ENCODE peak calls at places on chromosomes 6 and 20, in seven cellular contexts. W is activated CD4-positive, alpha-beta memory T cell treated with anti-CD3 and anti-CD28 coated beads, Interleukin-2, amount 10 ng/mL, durations not matched to agents 7 days and 5 days; P is ovary; F is aorta; M is ELF-1; D is dermis microvascular lymphatic vessel endothelial cell; H is H54. K is an unnamed sample.

GRCh38 chr6:34305982-34306702 is 57.3 kb upstream of the SMIM29 start:
- DNase-seq in F (no peak), W (no peak), P (peak), M (no peak), H (no peak), D (peak), K (no peak)

GRCh38 chr20:61280217-61280980 is 28.3 kb downstream of the CDH4 start:
- DNase-seq in D (no peak), M (no peak), P (no peak), H (no peak), W (no peak), F (peak), K (no peak)

GRCh38 chr6:164322533-164322932 is 908.0 kb downstream of the QKI start:
- DNase-seq in W (no peak), P (no peak), F (no peak), D (peak), H (no peak), M (no peak), K (no peak)

GRCh38 chr6:2396292-2396691 is 150.9 kb upstream of the GMDS start:
- DNase-seq in M (no peak), D (no peak), H (no peak), F (no peak), W (no peak), P (no peak), K (no peak)

GRCh38 chr6:15283986-15284361 is 38.1 kb downstream of the JARID2 start:
- DNase-seq in P (no peak), F (no peak), H (no peak), D (no peak), W (no peak), M (no peak), K (no peak)

GRCh38 chr6:89581669-89582068 is 56.9 kb downstream of the LYRM2 start:
- DNase-seq in F (no peak), P (no peak), D (no peak), H (no peak), W (no peak), M (no peak), K (no peak)

GRCh38 chr6:170108890-170109587 is 181.8 kb downstream of the DLL1 start:
- DNase-seq in H (no peak), P (no peak), D (no peak), M (peak), W (peak), F (peak), K (no peak)

GRCh38 chr6:118618676-118619377 is 32.6 kb downstream of the CEP85L start:
- DNase-seq in H (no peak), D (peak), W (peak), P (peak), M (peak), F (peak), K (peak)

GRCh38 chr20:4708036-4708435 is 13.7 kb upstream of the PRND start:
- DNase-seq in W (no peak), M (no peak), H (no peak), D (no peak), F (no peak), P (no peak), K (no peak)

GRCh38 chr6:98833101-98834059 is 994 bp upstream of the POU3F2 start:
- DNase-seq in F (peak), M (peak), W (no peak), P (peak), H (no peak), D (no peak), K (no peak)

GRCh38 chr6:50817638-50817950 is 1.1 kb upstream of the TFAP2B start:
- DNase-seq in W (no peak), P (no peak), D (no peak), H (no peak), M (no peak), F (no peak), K (no peak)

GRCh38 chr6:131331146-131331545 is 195.9 kb downstream of the AKAP7 start:
- DNase-seq in W (no peak), H (no peak), D (no peak), F (no peak), P (no peak), M (no peak), K (no peak)

GRCh38 chr6:115971785-115972184 is 88.9 kb downstream of the FRK start:
- DNase-seq in H (no peak), M (no peak), D (no peak), P (no peak), F (no peak), W (no peak), K (no peak)

GRCh38 chr6:111291860-111292259 is 191.2 kb downstream of the REV3L start:
- DNase-seq in W (no peak), H (no peak), D (no peak), F (no peak), M (no peak), P (no peak), K (no peak)

GRCh38 chr20:17680836-17681740 is 954 bp downstream of the RRBP1 start:
- DNase-seq in P (peak), W (peak), H (peak), F (peak), M (peak), D (peak), K (peak)

GRCh38 chr6:110618591-110619267 is 142.3 kb upstream of the SLC22A16 start:
- DNase-seq in M (peak), P (no peak), F (no peak), H (no peak), D (no peak), W (no peak), K (no peak)

GRCh38 chr20:57948177-57948955 is 238.6 kb upstream of the PMEPA1 start:
- DNase-seq in M (no peak), P (no peak), D (no peak), F (peak), H (no peak), W (no peak), K (no peak)

GRCh38 chr6:70381436-70381786 is 31.9 kb upstream of the FAM135A start:
- DNase-seq in P (no peak), F (no peak), M (no peak), W (no peak), H (no peak), D (no peak), K (no peak)

GRCh38 chr20:56018750-56019149 is 13.4 kb upstream of the CBLN4 start:
- DNase-seq in D (no peak), P (no peak), F (no peak), H (no peak), M (no peak), W (no peak), K (no peak)

GRCh38 chr20:10970109-10970508 is 296.3 kb upstream of the JAG1 start:
- DNase-seq in M (no peak), F (no peak), W (no peak), H (no peak), P (no peak), D (no peak), K (no peak)

GRCh38 chr6:139970591-139970991 is 596.1 kb upstream of the CITED2 start:
- DNase-seq in D (no peak), H (no peak), P (no peak), W (no peak), F (no peak), M (no peak), K (no peak)

GRCh38 chr20:48196006-48196405 is 410.7 kb upstream of the SULF2 start:
- DNase-seq in M (no peak), F (no peak), D (no peak), P (no peak), H (no peak), W (no peak), K (no peak)

GRCh38 chr6:153170511-153170910 is 39.4 kb upstream of the RGS17 start:
- DNase-seq in D (no peak), M (no peak), W (no peak), P (no peak), H (peak), F (no peak), K (no peak)

GRCh38 chr6:13428528-13429405 is 58.6 kb downstream of the GFOD1 start:
- DNase-seq in W (no peak), D (no peak), F (no peak), M (peak), P (no peak), H (no peak), K (no peak)

GRCh38 chr6:16402501-16402900 is 164.1 kb downstream of the GMPR start:
- DNase-seq in H (no peak), F (no peak), P (no peak), D (no peak), M (peak), W (no peak), K (no peak)

GRCh38 chr6:134358320-134358719 is 40.4 kb upstream of the SGK1 start:
- DNase-seq in D (peak), M (no peak), W (no peak), P (no peak), H (no peak), F (no peak), K (no peak)

GRCh38 chr6:139029470-139030210 is 1.1 kb downstream of the ABRACL start:
- DNase-seq in H (no peak), W (peak), F (peak), P (peak), M (peak), D (no peak), K (no peak)

GRCh38 chr20:40320612-40321011 is 368.4 kb downstream of the MAFB start:
- DNase-seq in H (no peak), D (no peak), P (no peak), F (no peak), W (no peak), M (no peak), K (no peak)

GRCh38 chr6:139398658-139399057 is 24.2 kb upstream of the CITED2 start:
- DNase-seq in W (no peak), H (no peak), D (no peak), P (no peak), F (no peak), M (no peak), K (no peak)

GRCh38 chr20:22684072-22684762 is 99.8 kb upstream of the FOXA2 start:
- DNase-seq in D (peak), H (peak), F (peak), W (peak), P (peak), M (peak), K (no peak)

K was measured in effector CD4-positive, alpha-beta T cell.